ENCODE peak calls at places on chromosomes 16 and 17, in eight cellular contexts. S is lower lobe of right lung, Q is AG04450, M is neural crest cell, W is omental fat pad, P is fibroblast of lung, J is cardiac fibroblast, E is glutamatergic neuron. T is an unnamed sample.

GRCh38 chr16:27436921-27437650 is 35.1 kb downstream of the IL21R start:
- DNase-seq in S (no peak), Q (no peak), M (no peak), W (no peak), P (no peak), J (no peak), E (peak), T (peak)

GRCh38 chr17:44546711-44547606 is 10.3 kb upstream of the FZD2 start:
- DNase-seq in S (no peak), Q (no peak), M (no peak), W (no peak), P (peak), J (peak), E (no peak), T (no peak)

GRCh38 chr16:88647178-88648070 is 3.4 kb downstream of the CYBA start:
- DNase-seq in S (no peak), Q (no peak), M (no peak), W (no peak), P (no peak), J (no peak), E (no peak), T (no peak)

GRCh38 chr16:14335297-14335696 is 264.2 kb downstream of the MRTFB start:
- DNase-seq in S (no peak), Q (no peak), M (no peak), W (no peak), P (no peak), J (no peak), E (no peak), T (no peak)

GRCh38 chr17:45144199-45145034 is 3.9 kb upstream of the HEXIM1 start:
- DNase-seq in S (peak), Q (no peak), M (no peak), W (no peak), P (no peak), J (peak), E (peak), T (no peak)

GRCh38 chr16:50331570-50331969 is 37.2 kb downstream of the BRD7 start:
- DNase-seq in S (no peak), Q (no peak), M (no peak), W (no peak), P (no peak), J (no peak), E (no peak), T (no peak)

GRCh38 chr17:29760279-29760721 is 137.6 kb upstream of the CORO6 start:
- DNase-seq in S (no peak), Q (no peak), M (no peak), W (no peak), P (peak), J (peak), E (no peak), T (no peak)

GRCh38 chr16:67961551-67961957 is 6.9 kb downstream of the SLC12A4 start:
- DNase-seq in S (peak), Q (no peak), M (no peak), W (no peak), P (no peak), J (no peak), E (no peak), T (no peak)

GRCh38 chr17:45316271-45317112 is at the start of gene MAP3K14:
- DNase-seq in S (peak), Q (no peak), M (peak), W (no peak), P (peak), J (peak), E (peak), T (peak)

GRCh38 chr17:2814499-2815341 is 18.5 kb downstream of the RAP1GAP2 start:
- DNase-seq in S (peak), Q (no peak), M (no peak), W (no peak), P (peak), J (no peak), E (no peak), T (no peak)

GRCh38 chr16:13436641-13437423 is 483.1 kb upstream of the ERCC4 start:
- DNase-seq in S (no peak), Q (no peak), M (no peak), W (no peak), P (peak), J (no peak), E (no peak), T (no peak)

GRCh38 chr16:23284584-23284983 is 17.5 kb upstream of the SCNN1B start:
- DNase-seq in S (no peak), Q (no peak), M (no peak), W (no peak), P (no peak), J (no peak), E (no peak), T (no peak)

GRCh38 chr17:42459983-42460300 is 1.3 kb downstream of the ATP6V0A1 start:
- DNase-seq in S (no peak), Q (no peak), M (no peak), W (no peak), P (peak), J (peak), E (no peak), T (no peak)

GRCh38 chr17:78600181-78600651 is 23.0 kb upstream of the DNAH17 start:
- DNase-seq in S (no peak), Q (no peak), M (no peak), W (no peak), P (peak), J (peak), E (no peak), T (no peak)

GRCh38 chr17:39631403-39631802 is 4.7 kb downstream of the PPP1R1B start:
- DNase-seq in S (peak), Q (no peak), M (no peak), W (no peak), P (no peak), J (no peak), E (no peak), T (no peak)

GRCh38 chr16:17921357-17921978 is 415.1 kb downstream of the NPIPA8 start:
- DNase-seq in S (peak), Q (no peak), M (peak), W (no peak), P (no peak), J (peak), E (peak), T (no peak)

GRCh38 chr16:78122774-78123315 is 23.4 kb downstream of the WWOX start:
- DNase-seq in S (no peak), Q (peak), M (no peak), W (no peak), P (peak), J (peak), E (no peak), T (no peak)

GRCh38 chr16:86120201-86120981 is 221.4 kb downstream of the IRF8 start:
- DNase-seq in S (no peak), Q (no peak), M (no peak), W (no peak), P (peak), J (no peak), E (no peak), T (no peak)

GRCh38 chr17:752620-753219 is 656 bp upstream of the GEMIN4 start:
- DNase-seq in S (peak), Q (peak), M (no peak), W (no peak), P (peak), J (peak), E (peak), T (no peak)

GRCh38 chr16:58510776-58511628 is 4.3 kb upstream of the SETD6 start:
- DNase-seq in S (peak), Q (no peak), M (no peak), W (no peak), P (no peak), J (no peak), E (no peak), T (no peak)

GRCh38 chr17:73510981-73511442 is 133.2 kb downstream of the SDK2 start:
- DNase-seq in S (no peak), Q (no peak), M (no peak), W (no peak), P (no peak), J (no peak), E (no peak), T (no peak)

GRCh38 chr17:48330386-48330785 is 99.6 kb downstream of the SKAP1 start:
- DNase-seq in S (no peak), Q (no peak), M (no peak), W (no peak), P (no peak), J (no peak), E (no peak), T (no peak)

GRCh38 chr17:80297996-80298560 is 37.4 kb downstream of the RNF213 start:
- DNase-seq in S (peak), Q (no peak), M (no peak), W (no peak), P (no peak), J (no peak), E (no peak), T (no peak)

GRCh38 chr17:12415031-12415430 is 250.7 kb upstream of the MYOCD start:
- DNase-seq in S (no peak), Q (peak), M (no peak), W (no peak), P (peak), J (peak), E (no peak), T (no peak)

GRCh38 chr17:67615736-67616135 is 102.0 kb upstream of the NOL11 start:
- DNase-seq in S (no peak), Q (no peak), M (no peak), W (no peak), P (no peak), J (no peak), E (peak), T (no peak)

GRCh38 chr17:21076242-21076641 is 33.4 kb upstream of the USP22 start:
- DNase-seq in S (no peak), Q (no peak), M (no peak), W (no peak), P (no peak), J (no peak), E (no peak), T (no peak)

GRCh38 chr16:52384378-52384777 is 162.6 kb downstream of the TOX3 start:
- DNase-seq in S (no peak), Q (no peak), M (no peak), W (no peak), P (no peak), J (no peak), E (no peak), T (no peak)

GRCh38 chr16:12541672-12542071 is 262.0 kb downstream of the CPPED1 start:
- DNase-seq in S (no peak), Q (no peak), M (no peak), W (no peak), P (no peak), J (no peak), E (no peak), T (no peak)

GRCh38 chr17:39018267-39019134 is 51.3 kb upstream of the FBXO47 start:
- DNase-seq in S (no peak), Q (no peak), M (no peak), W (no peak), P (no peak), J (no peak), E (no peak), T (no peak)

GRCh38 chr16:85908444-85908843 is 9.5 kb downstream of the IRF8 start:
- DNase-seq in S (no peak), Q (no peak), M (no peak), W (no peak), P (no peak), J (no peak), E (no peak), T (no peak)

GRCh38 chr17:46877466-46877865 is 26.1 kb downstream of the WNT9B start:
- DNase-seq in S (no peak), Q (no peak), M (no peak), W (no peak), P (no peak), J (no peak), E (no peak), T (no peak)

GRCh38 chr17:47735536-47736011 is 2.5 kb downstream of the TBX21 start:
- DNase-seq in S (no peak), Q (no peak), M (no peak), W (peak), P (no peak), J (no peak), E (no peak), T (no peak)

GRCh38 chr17:45424769-45425124 is 7.9 kb downstream of the ARHGAP27 start:
- DNase-seq in S (no peak), Q (no peak), M (no peak), W (no peak), P (no peak), J (no peak), E (no peak), T (no peak)

GRCh38 chr17:67364847-67365761 is 1.3 kb downstream of the PSMD12 start:
- DNase-seq in S (no peak), Q (no peak), M (no peak), W (no peak), P (no peak), J (no peak), E (no peak), T (no peak)

GRCh38 chr16:67245189-67245585 is 2.1 kb downstream of the FHOD1 start:
- DNase-seq in S (peak), Q (no peak), M (no peak), W (no peak), P (no peak), J (no peak), E (no peak), T (no peak)

GRCh38 chr17:49995055-49995738 is at the start of gene DLX3:
- DNase-seq in S (peak), Q (no peak), M (peak), W (peak), P (peak), J (peak), E (peak), T (peak)

GRCh38 chr17:19812407-19812806 is 55.3 kb downstream of the ULK2 start:
- DNase-seq in S (no peak), Q (no peak), M (no peak), W (no peak), P (no peak), J (peak), E (no peak), T (no peak)
- TF ChIP-seq CTCF in S (no peak), Q (peak), M (no peak), W (no peak), P (peak), J (peak), E (no peak), T (no peak)

GRCh38 chr16:73215482-73216377 is 167.8 kb upstream of the ZFHX3 start:
- DNase-seq in S (no peak), Q (peak), M (no peak), W (no peak), P (peak), J (peak), E (no peak), T (no peak)

GRCh38 chr16:73214825-73215481 is 167.0 kb upstream of the ZFHX3 start:
- DNase-seq in S (no peak), Q (peak), M (no peak), W (no peak), P (peak), J (peak), E (no peak), T (no peak)

GRCh38 chr16:73217654-73218053 is 169.7 kb upstream of the ZFHX3 start:
- DNase-seq in S (no peak), Q (no peak), M (no peak), W (no peak), P (no peak), J (no peak), E (no peak), T (no peak)

GRCh38 chr16:73216932-73217331 is 169.0 kb upstream of the ZFHX3 start:
- DNase-seq in S (no peak), Q (no peak), M (no peak), W (no peak), P (peak), J (peak), E (no peak), T (no peak)

GRCh38 chr16:73219176-73219575 is 171.2 kb upstream of the ZFHX3 start:
- DNase-seq in S (no peak), Q (no peak), M (no peak), W (no peak), P (no peak), J (no peak), E (no peak), T (no peak)
- TF ChIP-seq CTCF in S (no peak), Q (peak), M (peak), W (no peak), P (peak), J (peak), E (peak), T (no peak)

DNA sequence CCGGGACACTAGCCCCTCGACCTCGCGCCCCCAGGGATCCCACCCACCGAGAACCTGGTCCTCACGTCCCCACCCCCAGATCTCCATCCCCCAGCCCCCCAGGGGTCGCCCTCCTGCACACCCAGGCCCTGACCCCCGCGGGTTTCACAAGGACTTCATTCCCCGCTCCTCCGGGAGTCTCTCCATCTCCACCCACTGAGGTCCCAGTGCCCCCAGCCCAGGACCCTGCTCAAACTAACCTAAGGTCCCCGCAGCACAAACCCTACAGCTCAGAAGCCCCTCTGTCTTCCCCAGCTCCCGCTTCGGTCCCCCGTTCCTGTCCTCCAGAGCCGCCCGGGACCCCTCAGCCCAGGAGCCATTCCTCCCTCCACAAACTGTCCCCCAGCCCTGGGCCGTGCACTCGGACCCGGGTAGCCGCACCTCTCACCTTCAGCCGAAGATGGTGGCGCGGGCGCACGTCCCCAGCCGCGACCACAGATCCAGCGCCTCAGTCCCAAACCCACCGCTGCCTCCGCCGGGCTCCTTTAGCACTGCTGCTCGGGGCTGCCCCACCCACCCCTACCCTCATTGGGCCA is at the start of gene MYH10:
- DNase-seq in S (peak), Q (no peak), M (peak), W (no peak), P (no peak), J (no peak), E (no peak), T (no peak)
- TF ChIP-seq CTCF in S (peak), Q (no peak), M (peak), W (no peak), P (peak), J (peak), E (no peak), T (peak)

GRCh38 chr16:4270595-4270994 is 2.2 kb downstream of the TFAP4 start:
- DNase-seq in S (no peak), Q (no peak), M (no peak), W (no peak), P (no peak), J (no peak), E (no peak), T (no peak)
- TF ChIP-seq CTCF in S (no peak), Q (no peak), M (no peak), W (no peak), P (no peak), J (no peak), E (no peak), T (no peak)

DNA sequence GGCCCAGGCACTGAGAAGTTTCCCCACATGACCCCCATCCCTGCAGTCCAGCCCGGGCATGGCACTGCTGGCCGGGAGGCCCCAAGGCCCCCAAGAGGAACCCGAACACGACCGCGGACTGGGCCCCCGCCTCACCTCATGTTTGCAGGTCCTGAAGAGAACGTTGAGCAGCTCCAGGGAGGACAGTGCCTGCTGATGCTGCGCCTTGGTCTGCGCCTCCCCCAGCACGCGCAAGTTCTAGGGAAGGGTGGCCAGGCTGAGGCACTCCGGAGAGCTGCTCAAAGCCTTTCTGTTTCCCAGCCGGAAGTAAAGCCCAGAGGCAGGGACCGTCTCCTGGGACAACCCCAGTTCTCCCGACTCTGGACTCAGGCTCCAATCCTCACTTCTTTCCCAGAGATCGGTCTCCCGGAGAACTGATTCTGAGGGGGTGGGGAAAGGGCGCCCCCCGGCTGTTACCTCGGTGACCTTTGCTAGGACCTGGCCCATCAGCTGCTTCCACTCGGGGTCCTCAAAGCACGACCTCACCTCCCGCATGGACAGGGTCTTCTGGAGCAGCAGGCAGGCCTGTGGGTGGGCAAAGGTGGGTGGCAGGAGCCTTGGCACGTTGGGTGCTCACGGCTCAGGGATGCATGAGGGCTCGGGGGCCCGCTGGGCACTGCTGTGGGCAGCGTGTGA is 13.7 kb downstream of the MYBBP1A start:
- DNase-seq in S (peak), Q (no peak), M (no peak), W (no peak), P (no peak), J (no peak), E (peak), T (no peak)
- TF ChIP-seq CTCF in S (no peak), Q (no peak), M (no peak), W (no peak), P (no peak), J (no peak), E (no peak), T (no peak)

T was measured in mesothelial cell of epicardium.